ENCODE peak calls at places on chromosomes 4 and X, in four cellular contexts. B is cardiac fibroblast, K is astrocyte of the spinal cord, F is GM13976. E is an unnamed sample.

GRCh38 chr4:185835336-185835735 is 23.3 kb upstream of the SORBS2 start:
- DNase-seq in B (no peak), K (no peak), F (no peak), E (no peak)

GRCh38 chr4:55068522-55068921 is 56.9 kb downstream of the KDR start:
- DNase-seq in B (no peak), K (no peak), F (no peak), E (no peak)

GRCh38 chr4:144716778-144717177 is 70.8 kb downstream of the HHIP start:
- DNase-seq in B (no peak), K (no peak), F (no peak), E (no peak)

GRCh38 chr4:157896726-157897125 is 276.1 kb downstream of the GASK1B start:
- DNase-seq in B (no peak), K (no peak), F (no peak), E (no peak)

GRCh38 chr4:88807499-88807898 is 109.9 kb upstream of the NAP1L5 start:
- DNase-seq in B (no peak), K (no peak), F (no peak), E (no peak)

GRCh38 chr4:90317785-90318184 is 190.6 kb downstream of the CCSER1 start:
- DNase-seq in B (peak; percentile 93), K (peak; percentile 95), F (no peak), E (no peak)

GRCh38 chrX:107102980-107103379 is 15.6 kb downstream of the RBM41 start:
- DNase-seq in B (peak; percentile 7), K (peak; percentile 6), F (no peak), E (no peak)

GRCh38 chr4:165185448-165185847 is 21.9 kb upstream of the KLHL2 start:
- DNase-seq in B (no peak), K (no peak), F (no peak), E (no peak)

GRCh38 chr4:21366312-21366711 is 582.3 kb downstream of the KCNIP4 start:
- DNase-seq in B (no peak), K (no peak), F (no peak), E (no peak)

GRCh38 chrX:125628435-125628834 is 308.8 kb downstream of the TEX13C start:
- DNase-seq in B (no peak), K (no peak), F (no peak), E (no peak)
- TF ChIP-seq CTCF in B (no peak), K (no peak), F (no peak), E (no peak)

DNA sequence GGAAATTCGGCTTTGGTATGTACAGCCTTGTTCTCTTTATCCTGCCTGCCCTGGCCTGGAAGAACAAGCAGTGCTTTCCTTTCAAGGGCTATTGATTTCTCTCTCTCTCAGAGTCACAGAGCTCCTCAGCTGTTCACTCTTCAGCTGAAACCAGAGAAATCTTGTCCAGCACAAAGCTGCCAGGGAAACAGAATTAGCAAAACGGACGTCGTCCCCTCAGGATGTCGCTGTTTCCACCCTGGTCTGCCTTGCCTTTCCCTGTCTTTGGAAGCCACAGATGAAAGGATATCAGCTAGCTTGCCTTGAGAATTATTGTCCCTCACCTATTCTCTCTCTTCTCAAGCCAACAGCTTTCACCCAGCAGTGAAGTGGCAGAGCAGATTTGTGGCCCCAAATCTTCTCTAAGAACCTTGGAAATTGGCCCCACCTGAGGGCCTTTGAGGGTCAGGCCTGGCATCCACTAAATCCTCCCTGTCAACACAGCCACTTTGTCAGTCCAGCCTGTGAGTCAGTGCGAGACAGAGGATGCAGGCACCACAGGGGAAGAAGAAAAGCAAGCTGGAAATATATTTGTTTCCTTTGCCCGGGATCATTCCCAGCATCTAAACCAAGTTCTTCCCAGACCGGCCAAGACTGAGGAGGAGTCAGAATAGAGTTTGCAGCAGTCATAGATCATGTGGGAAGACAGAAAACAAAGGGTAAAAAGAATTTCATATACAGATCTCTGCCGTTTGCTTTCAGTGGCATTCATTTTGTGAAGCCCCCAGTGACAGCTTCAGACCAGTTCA is 63.8 kb upstream of the MTM1 start:
- DNase-seq in B (no peak), K (peak; percentile 24), F (no peak), E (no peak)
- TF ChIP-seq CTCF in B (no peak), K (no peak), F (no peak), E (no peak)

GRCh38 chrX:149504915-149505651 is at the start of gene IDS:
- DNase-seq in B (peak; percentile 87), K (peak; percentile 86), F (peak; percentile 87), E (peak; percentile 85)

GRCh38 chrX:149508467-149508866 is 3.4 kb upstream of the IDS start:
- DNase-seq in B (no peak), K (no peak), F (no peak), E (no peak)

GRCh38 chrX:149505671-149506070 is 565 bp upstream of the IDS start:
- DNase-seq in B (no peak), K (no peak), F (no peak), E (no peak)

GRCh38 chrX:149506349-149506748 is 1.2 kb upstream of the IDS start:
- DNase-seq in B (no peak), K (no peak), F (no peak), E (no peak)

DNA sequence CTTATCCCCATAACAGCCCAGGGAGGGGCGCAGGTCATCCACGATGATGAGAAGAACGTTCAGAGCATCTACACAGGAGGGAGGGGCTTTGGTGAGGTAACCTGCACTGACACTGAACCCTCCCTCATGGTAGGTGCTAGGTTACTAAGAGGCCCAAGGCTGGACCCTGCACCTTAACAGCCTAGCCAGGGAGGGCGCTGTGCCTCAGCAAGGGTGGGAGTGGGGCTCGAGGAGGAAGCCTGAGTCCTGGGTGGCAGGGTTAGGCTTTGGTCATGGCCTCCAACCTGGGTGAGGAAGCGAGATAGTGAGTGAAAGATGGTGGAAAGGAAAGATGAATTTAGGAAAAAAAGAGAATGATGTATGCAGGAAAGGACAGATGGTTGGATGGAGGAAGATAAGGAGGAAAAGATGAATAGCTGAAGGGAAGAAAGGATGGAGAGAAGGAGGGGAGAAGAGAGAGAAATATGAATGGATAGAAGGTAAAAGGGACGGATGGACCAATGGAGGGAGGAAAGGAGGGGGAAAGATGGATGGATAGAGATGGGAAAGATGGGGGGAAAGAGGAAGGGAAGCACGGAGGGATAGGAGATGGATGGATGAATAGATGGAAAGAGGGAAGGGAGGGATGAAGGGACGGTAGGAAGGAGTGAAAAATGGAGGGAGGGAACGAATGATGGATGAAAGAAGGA is 736 bp downstream of the IDS start:
- DNase-seq in B (no peak), K (no peak), F (peak; percentile 59), E (no peak)
- TF ChIP-seq CTCF in B (peak; percentile 15), K (peak; percentile 34), F (peak; percentile 61), E (peak; percentile 30)

GRCh38 chr4:116499-116898 is 7.8 kb upstream of the ZNF718 start:
- DNase-seq in B (no peak), K (no peak), F (no peak), E (no peak)
- TF ChIP-seq CTCF in B (no peak), K (no peak), F (no peak), E (no peak)